ENCODE peak calls at places on chromosomes 11 and 22, in ten cellular contexts. V, U, B, R, M, S, J, O, N and X are unnamed samples.

GRCh38 chr11:59255281-59255680 is 42.6 kb upstream of the MPEG1 start:
- DNase-seq in V (no peak), U (no peak), B (no peak), R (no peak), M (no peak), S (no peak), J (no peak), O (no peak), N (no peak), X (no peak)

GRCh38 chr11:119065369-119065768 is 2.2 kb upstream of the VPS11 start:
- DNase-seq in V (no peak), U (peak; percentile 80), B (no peak), R (no peak), M (peak; percentile 60), S (peak; percentile 15), J (peak; percentile 33), O (no peak), N (peak; percentile 40), X (peak; percentile 30)

GRCh38 chr11:2150206-2150847 is 10.7 kb downstream of the INS start:
- DNase-seq in V (no peak), U (no peak), B (no peak), R (no peak), M (peak; percentile 52), S (peak; percentile 4), J (peak; percentile 27), O (no peak), N (no peak), X (peak; percentile 64)

GRCh38 chr22:37781434-37782059 is 26.2 kb upstream of the GCAT start:
- DNase-seq in V (no peak), U (no peak), B (no peak), R (no peak), M (no peak), S (no peak), J (no peak), O (no peak), N (no peak), X (no peak)

GRCh38 chr22:50314081-50314454 is 6.6 kb upstream of the PLXNB2 start:
- DNase-seq in V (no peak), U (no peak), B (no peak), R (no peak), M (no peak), S (no peak), J (no peak), O (no peak), N (no peak), X (no peak)

GRCh38 chr11:31664129-31664528 is 147.0 kb downstream of the PAX6 start:
- DNase-seq in V (no peak), U (no peak), B (no peak), R (no peak), M (no peak), S (no peak), J (no peak), O (no peak), N (no peak), X (no peak)

GRCh38 chr11:133040289-133040893 is 491.9 kb downstream of the OPCML start:
- DNase-seq in V (no peak), U (no peak), B (no peak), R (no peak), M (no peak), S (no peak), J (peak; percentile 87), O (no peak), N (no peak), X (peak; percentile 61)

GRCh38 chr11:11436715-11437313 is 83.8 kb upstream of the CSNK2A3 start:
- DNase-seq in V (no peak), U (no peak), B (no peak), R (no peak), M (no peak), S (no peak), J (no peak), O (no peak), N (no peak), X (no peak)

GRCh38 chr11:111427471-111427912 is 48.4 kb upstream of the POU2AF1 start:
- DNase-seq in V (no peak), U (no peak), B (no peak), R (no peak), M (peak; percentile 63), S (no peak), J (no peak), O (no peak), N (no peak), X (peak; percentile 39)

GRCh38 chr11:64765841-64766682 is 6.3 kb upstream of the PYGM start:
- DNase-seq in V (no peak), U (no peak), B (no peak), R (no peak), M (no peak), S (no peak), J (no peak), O (no peak), N (no peak), X (no peak)

GRCh38 chr22:23140385-23140784 is 1.4 kb downstream of the RSPH14 start:
- DNase-seq in V (no peak), U (no peak), B (no peak), R (no peak), M (no peak), S (no peak), J (no peak), O (no peak), N (no peak), X (no peak)

GRCh38 chr22:21940521-21940920 is 12.1 kb downstream of the PPM1F start:
- DNase-seq in V (no peak), U (peak; percentile 28), B (no peak), R (no peak), M (no peak), S (no peak), J (peak; percentile 7), O (peak; percentile 14), N (no peak), X (no peak)

GRCh38 chr22:39325392-39325932 is 6.0 kb upstream of the RPL3 start:
- DNase-seq in V (no peak), U (no peak), B (no peak), R (no peak), M (no peak), S (no peak), J (peak; percentile 30), O (no peak), N (no peak), X (peak; percentile 27)

GRCh38 chr22:38761202-38762162 is 5.7 kb upstream of the SUN2 start:
- DNase-seq in V (no peak), U (no peak), B (no peak), R (no peak), M (no peak), S (no peak), J (peak; percentile 86), O (no peak), N (no peak), X (no peak)

GRCh38 chr11:42034821-42035220 is 575.4 kb upstream of the LRRC4C start:
- DNase-seq in V (no peak), U (no peak), B (no peak), R (no peak), M (no peak), S (no peak), J (no peak), O (no peak), N (no peak), X (no peak)

GRCh38 chr11:100105605-100106358 is 581.3 kb upstream of the ARHGAP42 start:
- DNase-seq in V (no peak), U (no peak), B (no peak), R (no peak), M (no peak), S (no peak), J (no peak), O (no peak), N (no peak), X (no peak)

GRCh38 chr11:94910281-94910680 is 63.1 kb downstream of the CWC15 start:
- DNase-seq in V (no peak), U (no peak), B (no peak), R (no peak), M (no peak), S (no peak), J (no peak), O (no peak), N (no peak), X (no peak)

GRCh38 chr11:72432347-72433287 is 1.7 kb downstream of the CLPB start:
- DNase-seq in V (no peak), U (no peak), B (no peak), R (no peak), M (no peak), S (no peak), J (no peak), O (peak; percentile 24), N (no peak), X (no peak)

GRCh38 chr22:46557736-46558480 is 20.5 kb upstream of the CELSR1 start:
- DNase-seq in V (no peak), U (no peak), B (no peak), R (no peak), M (peak; percentile 73), S (no peak), J (no peak), O (no peak), N (no peak), X (peak; percentile 79)

GRCh38 chr22:39718206-39718605 is 147.7 kb downstream of the CACNA1I start:
- DNase-seq in V (no peak), U (no peak), B (no peak), R (no peak), M (no peak), S (no peak), J (no peak), O (no peak), N (no peak), X (no peak)

GRCh38 chr11:127044535-127044934 is 44.0 kb upstream of the KIRREL3 start:
- DNase-seq in V (no peak), U (no peak), B (no peak), R (no peak), M (no peak), S (no peak), J (peak; percentile 82), O (no peak), N (no peak), X (no peak)

GRCh38 chr11:62680825-62681240 is 2.0 kb upstream of the UBXN1 start:
- DNase-seq in V (no peak), U (peak; percentile 63), B (no peak), R (no peak), M (peak; percentile 77), S (peak; percentile 41), J (peak; percentile 71), O (no peak), N (no peak), X (peak; percentile 66)

GRCh38 chr11:7457211-7457610 is 28.1 kb upstream of the OLFML1 start:
- DNase-seq in V (no peak), U (no peak), B (no peak), R (no peak), M (peak; percentile 68), S (no peak), J (no peak), O (no peak), N (no peak), X (peak; percentile 83)

GRCh38 chr11:128884703-128885338 is 6.3 kb upstream of the KCNJ5 start:
- DNase-seq in V (peak; percentile 26), U (peak; percentile 48), B (no peak), R (peak; percentile 56), M (peak; percentile 79), S (peak; percentile 24), J (peak; percentile 78), O (no peak), N (peak; percentile 32), X (peak; percentile 65)

GRCh38 chr22:50670513-50670912 is 2.1 kb upstream of the SHANK3 start:
- DNase-seq in V (no peak), U (no peak), B (no peak), R (no peak), M (no peak), S (no peak), J (no peak), O (no peak), N (no peak), X (no peak)

GRCh38 chr11:5123802-5124521 is 14.2 kb downstream of the OR52A5 start:
- DNase-seq in V (peak; percentile 7), U (no peak), B (no peak), R (peak; percentile 41), M (peak; percentile 74), S (no peak), J (peak; percentile 58), O (no peak), N (peak; percentile 11), X (peak; percentile 62)

GRCh38 chr11:19917069-19917468 is 204.4 kb downstream of the NAV2 start:
- DNase-seq in V (no peak), U (no peak), B (no peak), R (no peak), M (no peak), S (no peak), J (no peak), O (no peak), N (no peak), X (no peak)

GRCh38 chr11:95322546-95322945 is 91.5 kb upstream of the SESN3 start:
- DNase-seq in V (no peak), U (no peak), B (no peak), R (no peak), M (no peak), S (no peak), J (peak; percentile 50), O (no peak), N (no peak), X (peak; percentile 72)